ENCODE peak calls at places on chromosomes 13 and 19, in seven cellular contexts. P is fibroblast of mammary gland, O is astrocyte, R is brain microvascular endothelial cell, Y is GM10248, D is upper lobe of right lung, F is RWPE1. A is an unnamed sample.

GRCh38 chr19:55189424-55189823 is 9.3 kb upstream of the SYT5 start:
- DNase-seq in P (peak; percentile 100), O (peak; percentile 96), R (peak; percentile 96), Y (no peak), D (peak; percentile 70), F (peak; percentile 98), A (peak; percentile 99)

GRCh38 chr19:53865918-53866696 is 1.6 kb upstream of the MYADM start:
- DNase-seq in P (peak; percentile 45), O (no peak), R (no peak), Y (peak; percentile 63), D (peak; percentile 82), F (peak; percentile 38), A (peak; percentile 64)

GRCh38 chr19:4327252-4327876 is 11.3 kb downstream of the STAP2 start:
- DNase-seq in P (peak; percentile 41), O (no peak), R (peak; percentile 82), Y (peak; percentile 75), D (peak; percentile 84), F (no peak), A (no peak)

GRCh38 chr13:96053003-96053703 is at the start of gene UGGT2:
- DNase-seq in P (peak; percentile 94), O (peak; percentile 87), R (peak; percentile 91), Y (peak; percentile 98), D (peak; percentile 98), F (peak; percentile 98), A (peak; percentile 93)

GRCh38 chr19:35908977-35909683 is 1.0 kb upstream of the TYROBP start:
- DNase-seq in P (no peak), O (no peak), R (no peak), Y (peak; percentile 67), D (peak; percentile 92), F (no peak), A (no peak)

GRCh38 chr13:49300716-49301589 is 53.2 kb downstream of the CDADC1 start:
- DNase-seq in P (peak; percentile 79), O (peak; percentile 42), R (peak; percentile 59), Y (peak; percentile 87), D (no peak), F (peak; percentile 68), A (peak; percentile 66)

GRCh38 chr13:51942189-51942588 is 69.1 kb downstream of the ATP7B start:
- DNase-seq in P (no peak), O (no peak), R (no peak), Y (no peak), D (no peak), F (peak; percentile 18), A (no peak)

GRCh38 chr19:52653161-52653560 is 15.0 kb upstream of the ZNF83 start:
- DNase-seq in P (no peak), O (no peak), R (no peak), Y (no peak), D (no peak), F (no peak), A (no peak)

GRCh38 chr13:22053053-22053452 is 382.2 kb downstream of the FGF9 start:
- DNase-seq in P (no peak), O (no peak), R (no peak), Y (no peak), D (no peak), F (no peak), A (no peak)

GRCh38 chr13:100176781-100177389 is 88.0 kb downstream of the PCCA start:
- DNase-seq in P (peak; percentile 70), O (peak; percentile 51), R (peak; percentile 58), Y (no peak), D (no peak), F (no peak), A (no peak)

GRCh38 chr19:1652471-1653299 is at the start of gene TCF3:
- DNase-seq in P (peak; percentile 99), O (peak; percentile 98), R (peak; percentile 97), Y (peak; percentile 98), D (peak; percentile 99), F (peak; percentile 99), A (peak; percentile 99)
- TF ChIP-seq CTCF in P (no peak), O (no peak), R (no peak), Y (no peak), D (no peak), F (no peak), A (no peak)

GRCh38 chr19:31331536-31331935 is 17.7 kb downstream of the TSHZ3 start:
- DNase-seq in P (no peak), O (no peak), R (no peak), Y (no peak), D (no peak), F (no peak), A (no peak)

GRCh38 chr19:31335716-31336115 is 13.5 kb downstream of the TSHZ3 start:
- DNase-seq in P (no peak), O (no peak), R (no peak), Y (no peak), D (no peak), F (no peak), A (no peak)

GRCh38 chr19:31334849-31335624 is 14.2 kb downstream of the TSHZ3 start:
- DNase-seq in P (peak; percentile 51), O (no peak), R (no peak), Y (no peak), D (no peak), F (no peak), A (no peak)

GRCh38 chr19:31332096-31332495 is 17.1 kb downstream of the TSHZ3 start:
- DNase-seq in P (no peak), O (peak; percentile 69), R (no peak), Y (no peak), D (no peak), F (no peak), A (no peak)

GRCh38 chr19:31334101-31334848 is 15.0 kb downstream of the TSHZ3 start:
- DNase-seq in P (peak; percentile 74), O (peak; percentile 85), R (peak; percentile 20), Y (no peak), D (no peak), F (no peak), A (peak; percentile 37)
- TF ChIP-seq CTCF in P (no peak), O (no peak), R (no peak), Y (no peak), D (no peak), F (no peak), A (no peak)

GRCh38 chr19:28242317-28242927 is 970.5 kb downstream of the UQCRFS1 start:
- DNase-seq in P (peak; percentile 55), O (no peak), R (peak; percentile 12), Y (peak; percentile 24), D (no peak), F (peak; percentile 5), A (no peak)
- TF ChIP-seq CTCF in P (peak; percentile 76), O (peak; percentile 56), R (peak; percentile 69), Y (peak; percentile 21), D (peak; percentile 59), F (peak; percentile 33), A (peak; percentile 67)

DNA sequence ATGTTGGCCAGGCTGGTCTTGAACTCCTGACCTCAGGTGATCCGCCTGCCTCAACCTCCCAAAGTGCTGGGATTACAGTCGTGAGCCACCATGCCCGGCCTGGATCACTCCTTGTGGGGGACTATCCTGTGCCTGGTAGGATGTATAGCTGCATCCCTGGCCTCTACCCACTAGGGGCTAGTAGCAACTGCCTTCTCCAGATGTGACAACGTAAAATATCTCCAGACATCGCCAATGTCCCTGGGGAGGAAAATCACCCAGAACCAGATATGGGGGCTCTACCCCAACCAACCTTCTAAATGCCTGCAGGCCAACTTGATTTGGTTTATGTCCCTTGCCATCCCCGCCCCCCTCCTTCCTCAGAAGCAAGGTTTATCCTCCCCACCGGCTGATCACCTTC is 12.7 kb downstream of the TM6SF2 start:
- DNase-seq in P (no peak), O (no peak), R (no peak), Y (no peak), D (no peak), F (no peak), A (no peak)
- TF ChIP-seq CTCF in P (no peak), O (no peak), R (no peak), Y (no peak), D (no peak), F (no peak), A (no peak)

GRCh38 chr19:18476507-18477041 is 38.6 kb upstream of the ISYNA1 start:
- DNase-seq in P (no peak), O (no peak), R (no peak), Y (no peak), D (no peak), F (no peak), A (no peak)

GRCh38 chr19:18475762-18476331 is 37.9 kb upstream of the ISYNA1 start:
- DNase-seq in P (no peak), O (no peak), R (no peak), Y (no peak), D (no peak), F (no peak), A (no peak)

GRCh38 chr19:18474366-18474887 is 36.5 kb upstream of the ISYNA1 start:
- DNase-seq in P (no peak), O (no peak), R (no peak), Y (no peak), D (no peak), F (no peak), A (no peak)

GRCh38 chr19:18473706-18474087 is 35.8 kb upstream of the ISYNA1 start:
- DNase-seq in P (no peak), O (no peak), R (no peak), Y (no peak), D (no peak), F (no peak), A (no peak)

GRCh38 chr19:18475004-18475453 is 37.1 kb upstream of the ISYNA1 start:
- DNase-seq in P (no peak), O (no peak), R (no peak), Y (no peak), D (no peak), F (no peak), A (no peak)
- TF ChIP-seq CTCF in P (no peak), O (no peak), R (no peak), Y (no peak), D (no peak), F (no peak), A (no peak)

A was measured in HFFc6.